ENCODE peak calls at places on chromosomes 6 and 20, in seven cellular contexts. C is sigmoid colon, K is breast epithelium, O is tibial nerve, W is mammary epithelial cell, V is prostate gland, N is ovary. I is an unnamed sample. For H3K36me3, the result is how much of the 10 kb centered on the place peaks cover.

GRCh38 chr6:41450581-41450980 is 95.6 kb upstream of the FOXP4 start:
- DNase-seq in V (no peak), K (no peak), C (no peak), O (no peak), N (no peak), W (no peak), I (no peak)

GRCh38 chr6:4564746-4565145 is 211.5 kb upstream of the CDYL start:
- DNase-seq in W (no peak), O (no peak), N (no peak), C (no peak), V (no peak), K (no peak), I (no peak)

GRCh38 chr6:128307671-128308070 is 212.7 kb downstream of the PTPRK start:
- DNase-seq in W (peak), N (no peak), C (no peak), O (no peak), K (no peak), V (no peak), I (no peak)

GRCh38 chr20:33662172-33662571 is at the start of gene C20orf144:
- DNase-seq in K (no peak), N (peak), W (no peak), C (no peak), O (no peak), V (no peak), I (no peak)

GRCh38 chr6:107360476-107360875 is 98.9 kb downstream of the PDSS2 start:
- DNase-seq in N (no peak), K (no peak), V (no peak), C (no peak), O (no peak), W (no peak), I (no peak)

GRCh38 chr6:135871878-135872277 is 20.4 kb downstream of the PDE7B start:
- DNase-seq in K (no peak), N (no peak), O (no peak), W (no peak), V (no peak), C (no peak), I (no peak)

GRCh38 chr6:150069707-150070106 is 786 bp upstream of the ULBP3 start:
- DNase-seq in N (no peak), K (no peak), C (no peak), W (no peak), V (no peak), O (no peak), I (no peak)

GRCh38 chr6:133244502-133244901 is 3.3 kb downstream of the EYA4 start:
- DNase-seq in W (no peak), N (no peak), O (no peak), V (no peak), K (no peak), C (no peak), I (no peak)

GRCh38 chr6:127100510-127101140 is 17.8 kb upstream of the RSPO3 start:
- DNase-seq in V (no peak), O (no peak), C (no peak), W (no peak), N (no peak), K (no peak), I (no peak)

GRCh38 chr6:143223895-143224294 is 163.2 kb downstream of the AIG1 start:
- DNase-seq in C (no peak), K (no peak), O (peak), N (peak), V (no peak), W (no peak), I (no peak)

GRCh38 chr6:47362857-47363461 is 53.3 kb upstream of the TNFRSF21 start:
- DNase-seq in O (no peak), K (no peak), N (no peak), C (no peak), W (no peak), V (no peak), I (no peak)

GRCh38 chr20:43426172-43426571 is 31.5 kb upstream of the SRSF6 start:
- DNase-seq in C (no peak), W (no peak), K (no peak), O (no peak), N (no peak), V (no peak), I (no peak)

GRCh38 chr20:51036226-51036625 is 13.3 kb upstream of the KCNG1 start:
- DNase-seq in K (no peak), W (no peak), V (no peak), C (no peak), O (no peak), N (no peak), I (no peak)

GRCh38 chr6:25340854-25341552 is 61.8 kb downstream of the CARMIL1 start:
- DNase-seq in C (no peak), V (no peak), W (no peak), N (no peak), O (no peak), K (no peak), I (no peak)

GRCh38 chr20:51712501-51713212 is 55.5 kb downstream of the ATP9A start:
- DNase-seq in V (no peak), O (no peak), K (no peak), W (no peak), C (no peak), N (no peak), I (no peak)

GRCh38 chr6:43290905-43291355 is 7.1 kb upstream of the SLC22A7 start:
- DNase-seq in W (no peak), K (no peak), O (no peak), V (no peak), N (no peak), C (no peak), I (no peak)

GRCh38 chr6:112827793-112828192 is 480.7 kb downstream of the RFPL4B start:
- DNase-seq in C (peak), O (no peak), K (no peak), V (no peak), W (no peak), N (no peak), I (no peak)

GRCh38 chr6:113211185-113211584 is 646.0 kb upstream of the MARCKS start:
- DNase-seq in C (no peak), O (no peak), N (no peak), W (no peak), V (no peak), K (no peak), I (no peak)

GRCh38 chr20:6698056-6698455 is 69.4 kb upstream of the BMP2 start:
- DNase-seq in C (no peak), K (no peak), V (peak), O (no peak), W (peak), N (no peak), I (peak)

GRCh38 chr6:161141173-161141572 is 132.7 kb downstream of the AGPAT4 start:
- DNase-seq in K (no peak), O (no peak), W (no peak), V (no peak), N (no peak), C (no peak), I (no peak)

GRCh38 chr20:37243076-37243936 is 18.3 kb downstream of the GHRH start:
- DNase-seq in V (no peak), C (no peak), N (no peak), K (no peak), W (no peak), O (no peak), I (no peak)

GRCh38 chr6:153028261-153028660 is 25.8 kb upstream of the MTRF1L start:
- DNase-seq in C (no peak), N (no peak), O (no peak), V (no peak), W (no peak), K (no peak), I (no peak)

GRCh38 chr20:63073051-63073737 is 66.4 kb upstream of the BHLHE23 start:
- DNase-seq in W (no peak), O (no peak), N (no peak), V (no peak), C (peak), K (no peak), I (no peak)

GRCh38 chr6:53979468-53980067 is 131.7 kb upstream of the MLIP start:
- DNase-seq in O (no peak), W (no peak), N (no peak), C (no peak), K (no peak), V (no peak), I (no peak)

GRCh38 chr20:5654557-5654956 is 95.6 kb upstream of the SHLD1 start:
- DNase-seq in O (no peak), K (no peak), V (no peak), N (no peak), W (peak), C (no peak), I (no peak)

GRCh38 chr6:53704700-53705099 is 39.1 kb upstream of the KLHL31 start:
- DNase-seq in N (no peak), K (no peak), V (peak), W (no peak), C (no peak), O (no peak), I (no peak)

GRCh38 chr6:42336431-42336830 is 115.3 kb downstream of the TRERF1 start:
- DNase-seq in K (no peak), O (no peak), C (no peak), V (no peak), N (no peak), W (no peak), I (no peak)

GRCh38 chr6:157460182-157460999 is 79.4 kb downstream of the ZDHHC14 start:
- DNase-seq in V (no peak), N (no peak), W (no peak), C (no peak), O (no peak), K (no peak), I (no peak)

GRCh38 chr20:16265334-16265733 is 307.9 kb downstream of the KIF16B start:
- DNase-seq in K (no peak), W (no peak), N (no peak), V (no peak), C (no peak), O (no peak), I (no peak)

GRCh38 chr6:108408861-108409260 is 114.0 kb downstream of the AFG1L start:
- DNase-seq in C (no peak), W (no peak), V (no peak), O (no peak), K (no peak), N (no peak), I (no peak)

GRCh38 chr6:89930789-89931188 is 36.5 kb downstream of the GJA10 start:
- DNase-seq in K (no peak), W (no peak), C (no peak), O (no peak), N (no peak), V (no peak), I (no peak)

GRCh38 chr20:62779417-62779685 is 16.9 kb upstream of the MRGBP start:
- DNase-seq in N (no peak), K (no peak), V (no peak), C (no peak), O (no peak), W (no peak), I (no peak)

GRCh38 chr6:137646506-137646905 is 152.3 kb upstream of the OLIG3 start:
- DNase-seq in V (no peak), K (no peak), O (no peak), N (no peak), W (no peak), C (no peak), I (no peak)
- H3K36me3 ChIP-seq in V (under half), K (under half), O (under half), N (under half), W (under half), C (under half), I (under half)

DNA sequence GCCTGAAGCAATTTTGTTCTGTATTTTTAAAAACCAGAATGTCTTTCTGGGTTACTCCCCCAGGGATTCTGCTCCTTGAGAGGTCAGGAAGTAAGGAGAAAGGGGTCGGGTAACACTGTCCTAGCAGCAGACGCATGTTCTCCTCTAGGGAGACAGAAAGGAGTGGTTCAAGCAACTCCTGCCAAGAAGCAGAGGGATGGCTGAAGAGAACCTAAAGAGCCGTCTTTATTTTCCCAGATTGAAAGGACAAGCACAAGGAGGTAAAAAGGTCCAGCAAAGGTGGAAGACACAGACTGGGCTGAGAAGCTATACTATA is 58.1 kb upstream of the SLC4A11 start:
- DNase-seq in V (no peak), C (no peak), O (no peak), W (no peak), N (no peak), K (no peak), I (no peak)
- H3K36me3 ChIP-seq in V (under half), C (under half), O (under half), W (under half), N (under half), K (under half), I (under half)

GRCh38 chr20:58173930-58174707 is 54.3 kb downstream of the ANKRD60 start:
- DNase-seq in O (no peak), W (no peak), K (no peak), N (peak), C (no peak), V (no peak), I (no peak)

GRCh38 chr20:58169441-58169840 is 59.0 kb downstream of the ANKRD60 start:
- DNase-seq in K (no peak), O (no peak), N (no peak), C (no peak), W (no peak), V (no peak), I (no peak)

GRCh38 chr20:58173091-58173490 is 55.4 kb downstream of the ANKRD60 start:
- DNase-seq in O (no peak), V (no peak), N (no peak), W (no peak), C (no peak), K (no peak), I (no peak)

GRCh38 chr20:58174708-58175287 is 53.7 kb downstream of the ANKRD60 start:
- DNase-seq in K (no peak), V (no peak), W (no peak), C (peak), O (peak), N (peak), I (no peak)

DNA sequence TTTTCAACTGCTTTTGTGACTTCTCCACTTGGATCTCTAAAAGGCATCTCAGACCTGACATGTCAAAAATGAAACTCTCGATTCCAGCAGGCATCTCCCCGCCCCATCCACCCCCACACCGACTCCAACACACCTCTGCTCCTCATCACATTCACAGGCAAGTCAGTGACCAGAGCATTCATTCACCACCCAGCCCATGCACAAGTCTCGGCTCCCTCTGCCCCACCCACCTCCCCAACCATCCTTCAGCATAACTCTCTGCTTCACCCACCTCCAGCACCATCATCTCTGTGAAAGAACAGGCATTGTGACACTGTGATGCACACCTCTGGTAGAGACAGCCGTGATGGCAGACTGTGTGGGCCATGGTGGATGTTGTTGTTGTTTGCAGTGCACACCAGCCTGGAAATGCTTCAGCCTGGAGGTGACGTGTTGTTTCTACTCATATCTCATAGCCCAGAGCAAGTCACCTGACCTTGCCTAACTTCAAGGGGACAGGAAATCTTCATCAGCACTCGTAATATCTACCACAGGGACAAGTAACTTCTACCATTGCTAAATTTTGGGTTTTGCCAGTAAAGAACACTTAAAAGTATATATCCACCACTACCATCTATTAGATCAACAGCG is 56.5 kb downstream of the ANKRD60 start:
- DNase-seq in N (no peak), W (no peak), V (no peak), K (no peak), O (no peak), C (no peak), I (no peak)
- H3K36me3 ChIP-seq in N (under half), W (under half), V (under half), K (under half), O (under half), C (under half), I (under half)

GRCh38 chr20:49151437-49151836 is 36.7 kb downstream of the STAU1 start:
- DNase-seq in C (no peak), N (no peak), O (no peak), K (no peak), V (no peak), W (no peak), I (no peak)

GRCh38 chr20:49147269-49147668 is 40.9 kb downstream of the STAU1 start:
- DNase-seq in C (no peak), V (no peak), N (no peak), W (no peak), K (no peak), O (no peak), I (no peak)

GRCh38 chr20:49146442-49146841 is 41.7 kb downstream of the STAU1 start:
- DNase-seq in W (no peak), C (no peak), N (no peak), V (no peak), K (no peak), O (no peak), I (no peak)

GRCh38 chr20:49149281-49150045 is 38.7 kb downstream of the STAU1 start:
- DNase-seq in V (no peak), N (no peak), W (no peak), O (no peak), K (no peak), C (no peak), I (no peak)

DNA sequence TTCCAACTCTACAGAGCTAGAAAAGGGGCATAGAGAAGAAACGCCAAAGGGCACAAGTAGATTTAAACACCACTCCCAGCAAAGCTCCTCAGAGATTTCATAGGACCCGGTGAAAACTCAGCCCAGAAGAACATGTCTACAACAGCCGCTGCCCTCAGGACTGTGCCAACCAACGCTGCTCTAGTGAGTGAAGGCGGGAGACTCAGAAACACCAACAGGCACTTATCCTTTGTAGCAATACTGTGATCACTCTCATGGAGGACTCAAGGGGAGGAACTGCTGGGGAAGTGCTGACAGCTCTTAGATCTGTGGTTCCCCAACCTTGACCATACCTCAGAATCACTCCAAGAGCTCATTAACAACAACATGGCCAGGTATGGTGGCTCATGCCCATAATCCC is 39.5 kb downstream of the STAU1 start:
- DNase-seq in C (no peak), O (no peak), N (no peak), W (no peak), V (no peak), K (no peak), I (no peak)
- H3K36me3 ChIP-seq in C (under half), O (under half), N (under half), W (under half), V (under half), K (under half), I (under half)

GRCh38 chr6:167877994-167878779 is 51.5 kb downstream of the AFDN start:
- DNase-seq in W (no peak), V (no peak), C (no peak), N (no peak), O (no peak), K (no peak), I (no peak)
- H3K36me3 ChIP-seq in W (under half), V (under half), C (under half), N (under half), O (under half), K (under half), I (under half)

GRCh38 chr6:32844839-32845372 is 1.1 kb upstream of the PSMB8 start:
- DNase-seq in V (no peak), K (no peak), O (no peak), W (no peak), C (no peak), N (no peak), I (no peak)

GRCh38 chr6:32842690-32843089 is 1.2 kb downstream of the PSMB8 start:
- DNase-seq in V (no peak), N (no peak), K (no peak), O (no peak), W (no peak), C (peak), I (no peak)

GRCh38 chr6:32843321-32843978 is 397 bp downstream of the PSMB8 start:
- DNase-seq in C (no peak), V (peak), N (peak), W (no peak), O (no peak), K (no peak), I (no peak)

GRCh38 chr6:32845381-32845884 is 1.6 kb upstream of the PSMB8 start:
- DNase-seq in N (no peak), K (no peak), O (no peak), C (peak), V (no peak), W (no peak), I (no peak)

GRCh38 chr6:32843979-32844838 is at the start of gene PSMB8:
- DNase-seq in N (peak), K (peak), V (peak), W (peak), O (peak), C (peak), I (peak)
- H3K36me3 ChIP-seq in N (under half), K (under half), V (under half), W (under half), O (under half), C (under half), I (under half)

DNA sequence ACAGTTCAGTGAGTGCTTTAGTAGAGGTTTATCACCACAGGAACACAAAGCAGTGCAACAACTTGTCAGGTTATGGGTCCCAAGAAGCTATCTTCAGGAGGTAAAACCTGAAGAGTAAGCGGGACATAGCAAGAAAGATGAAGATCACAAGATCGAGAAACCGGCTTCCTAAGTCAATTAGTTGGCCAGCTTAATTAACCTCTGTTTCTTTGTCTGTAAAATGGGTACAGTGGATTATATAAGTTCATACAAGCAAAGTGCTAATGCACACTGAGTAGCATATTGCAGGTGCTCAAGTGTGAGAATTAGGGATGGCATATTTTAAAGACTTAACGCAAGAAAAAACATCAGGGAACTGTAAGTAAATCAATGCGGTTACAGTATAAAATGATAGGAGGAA is 12.5 kb downstream of the FBXO30 start:
- DNase-seq in K (no peak), W (no peak), O (no peak), N (no peak), V (no peak), C (no peak), I (no peak)
- H3K36me3 ChIP-seq in K (under half), W (under half), O (under half), N (under half), V (under half), C (under half), I (under half)

GRCh38 chr20:25495189-25495824 is 87.8 kb downstream of the GINS1 start:
- DNase-seq in N (no peak), O (no peak), C (no peak), K (no peak), V (no peak), W (no peak), I (no peak)

GRCh38 chr20:25491446-25492038 is 84.1 kb downstream of the GINS1 start:
- DNase-seq in W (no peak), K (no peak), V (no peak), O (no peak), N (peak), C (no peak), I (no peak)

GRCh38 chr20:25493137-25493536 is 85.7 kb downstream of the GINS1 start:
- DNase-seq in O (no peak), W (no peak), C (no peak), K (no peak), N (no peak), V (no peak), I (no peak)

GRCh38 chr20:25494506-25495188 is 87.2 kb downstream of the GINS1 start:
- DNase-seq in W (no peak), C (no peak), K (no peak), O (no peak), V (no peak), N (no peak), I (no peak)

GRCh38 chr20:25493748-25494505 is 86.5 kb downstream of the GINS1 start:
- DNase-seq in C (no peak), N (peak), K (no peak), W (no peak), V (no peak), O (no peak), I (no peak)
- H3K36me3 ChIP-seq in C (under half), N (under half), K (under half), W (under half), V (under half), O (under half), I (under half)

GRCh38 chr6:11187301-11187700 is 45.2 kb downstream of the NEDD9 start:
- DNase-seq in N (no peak), C (no peak), V (no peak), K (no peak), W (no peak), O (no peak), I (no peak)
- H3K36me3 ChIP-seq in N (under half), C (under half), V (under half), K (under half), W (under half), O (under half), I (under half)